ENCODE peak calls at places on chromosome 6, in five cellular contexts. I is lung, H is body of pancreas, X is pancreas, Y is Peyer's patch. B is an unnamed sample.

GRCh38 chr6:13733178-13733851 is 21.7 kb upstream of the RANBP9 start:
- DNase-seq in Y (no peak), I (peak), X (peak), H (peak), B (peak)

GRCh38 chr6:132084811-132085509 is 133.8 kb upstream of the CCN2 start:
- DNase-seq in Y (no peak), I (no peak), X (no peak), H (no peak), B (no peak)

GRCh38 chr6:142845624-142846458 is 99.1 kb downstream of the HIVEP2 start:
- DNase-seq in X (peak), H (peak), Y (peak), I (peak), B (peak)

GRCh38 chr6:190596-191395 is 101.5 kb upstream of the DUSP22 start:
- DNase-seq in H (no peak), I (no peak), X (no peak), Y (no peak), B (no peak)

GRCh38 chr6:147510949-147511590 is 2.6 kb downstream of the SAMD5 start:
- DNase-seq in X (no peak), H (no peak), Y (no peak), I (no peak), B (no peak)

GRCh38 chr6:2659882-2660281 is 90.8 kb downstream of the MYLK4 start:
- DNase-seq in I (no peak), X (no peak), Y (no peak), H (no peak), B (no peak)

GRCh38 chr6:38391206-38391908 is 248.4 kb downstream of the BTBD9 start:
- DNase-seq in X (no peak), Y (no peak), I (no peak), H (no peak), B (no peak)

GRCh38 chr6:149761438-149761837 is 11.9 kb downstream of the PCMT1 start:
- DNase-seq in X (no peak), Y (no peak), H (no peak), I (no peak), B (no peak)

GRCh38 chr6:10719386-10720228 is 3.3 kb upstream of the TMEM14C start:
- DNase-seq in H (no peak), I (peak), X (peak), Y (no peak), B (peak)

GRCh38 chr6:6826961-6827360 is 238.4 kb downstream of the LY86 start:
- DNase-seq in X (no peak), Y (no peak), H (no peak), I (no peak), B (no peak)

GRCh38 chr6:31718294-31718693 is 3.1 kb downstream of the LY6G6D start:
- DNase-seq in Y (no peak), I (peak), H (peak), X (no peak), B (no peak)

GRCh38 chr6:162899148-162899547 is 171.4 kb downstream of the PACRG start:
- DNase-seq in H (no peak), X (no peak), I (no peak), Y (no peak), B (no peak)

GRCh38 chr6:7134999-7135735 is 27.4 kb downstream of the RREB1 start:
- DNase-seq in H (no peak), I (no peak), X (no peak), Y (no peak), B (no peak)

GRCh38 chr6:7292856-7293255 is 20.1 kb downstream of the SSR1 start:
- DNase-seq in X (no peak), I (no peak), Y (no peak), H (no peak), B (no peak)

GRCh38 chr6:140436023-140436811 is 1061.8 kb upstream of the CITED2 start:
- DNase-seq in I (no peak), H (no peak), Y (no peak), X (no peak), B (no peak)

GRCh38 chr6:125948455-125948854 is 8.1 kb upstream of the HINT3 start:
- DNase-seq in I (no peak), X (no peak), Y (no peak), H (no peak), B (no peak)

GRCh38 chr6:47097092-47097945 is 55.2 kb upstream of the ADGRF1 start:
- DNase-seq in Y (peak), H (peak), I (peak), X (peak), B (peak)

GRCh38 chr6:146741609-146742008 is 142.8 kb downstream of the ADGB start:
- DNase-seq in H (no peak), I (no peak), X (no peak), Y (no peak), B (no peak)

GRCh38 chr6:39430968-39431523 is 108.5 kb upstream of the KCNK16 start:
- DNase-seq in I (peak), Y (peak), X (no peak), H (peak), B (peak)

GRCh38 chr6:136403166-136403980 is 113.7 kb upstream of the BCLAF1 start:
- DNase-seq in I (no peak), Y (no peak), X (no peak), H (no peak), B (no peak)

GRCh38 chr6:36368921-36369880 is 18.3 kb downstream of the ETV7 start:
- DNase-seq in H (no peak), I (peak), Y (no peak), X (no peak), B (no peak)

GRCh38 chr6:49513153-49513989 is 13.6 kb downstream of the GLYATL3 start:
- DNase-seq in H (no peak), Y (no peak), X (no peak), I (no peak), B (no peak)

GRCh38 chr6:26532699-26533523 is 5.3 kb upstream of the HMGN4 start:
- DNase-seq in I (peak), H (peak), Y (peak), X (peak), B (peak)

GRCh38 chr6:90610671-90611542 is 24.0 kb upstream of the MAP3K7 start:
- DNase-seq in Y (peak), H (peak), X (peak), I (no peak), B (peak)

GRCh38 chr6:2773450-2773849 is 8.3 kb downstream of the WRNIP1 start:
- DNase-seq in I (no peak), H (no peak), X (no peak), Y (no peak), B (no peak)

GRCh38 chr6:26195924-26196845 is 109.0 kb downstream of the HFE start:
- DNase-seq in X (no peak), I (no peak), H (no peak), Y (no peak), B (no peak)

GRCh38 chr6:103937389-103937788 is 922.3 kb downstream of the HACE1 start:
- DNase-seq in Y (no peak), I (no peak), H (no peak), X (no peak), B (no peak)

GRCh38 chr6:11432713-11433450 is 104.7 kb upstream of the TMEM170B start:
- DNase-seq in Y (no peak), H (no peak), I (no peak), X (no peak), B (no peak)

GRCh38 chr6:3908961-3909360 is 59.8 kb downstream of the FAM50B start:
- DNase-seq in I (no peak), H (no peak), X (no peak), Y (no peak), B (no peak)

GRCh38 chr6:2818593-2818992 is 23.1 kb downstream of the SERPINB1 start:
- DNase-seq in X (no peak), Y (no peak), I (no peak), H (peak), B (no peak)

GRCh38 chr6:1624071-1624847 is 14.5 kb downstream of the FOXC1 start:
- DNase-seq in Y (peak), X (no peak), I (no peak), H (no peak), B (no peak)

GRCh38 chr6:2480267-2480966 is 235.0 kb upstream of the GMDS start:
- DNase-seq in I (no peak), Y (no peak), X (no peak), H (no peak), B (peak)

GRCh38 chr6:13445005-13445743 is 42.2 kb downstream of the GFOD1 start:
- DNase-seq in Y (peak), I (peak), X (peak), H (peak), B (peak)

GRCh38 chr6:55443238-55444134 is 116.2 kb downstream of the GFRAL start:
- DNase-seq in X (no peak), I (no peak), H (no peak), Y (no peak), B (no peak)

GRCh38 chr6:134253681-134254080 is 64.2 kb downstream of the SGK1 start:
- DNase-seq in Y (no peak), I (no peak), H (peak), X (peak), B (no peak)

GRCh38 chr6:34145161-34146020 is 496 bp downstream of the GRM4 start:
- DNase-seq in Y (peak), H (no peak), X (peak), I (no peak), B (no peak)

DNA sequence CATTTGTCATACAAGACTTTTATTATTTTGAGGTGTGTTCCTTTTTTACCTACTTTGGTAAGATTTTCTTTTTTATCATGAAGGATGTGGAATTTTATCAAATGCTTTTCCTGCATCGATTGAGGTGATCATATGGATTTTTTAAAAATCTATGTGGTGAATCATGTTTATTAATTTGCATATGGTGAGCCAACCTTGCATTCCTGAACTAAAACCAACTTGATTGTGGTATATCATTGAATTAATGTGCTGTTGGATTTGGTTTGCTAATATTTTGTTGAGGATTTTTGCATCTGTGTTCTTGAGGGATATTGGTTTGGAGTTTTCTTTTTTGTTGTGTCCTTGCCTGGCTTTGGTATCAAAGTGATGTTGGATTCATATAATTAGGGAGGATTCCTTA is 848.1 kb upstream of the EYS start:
- DNase-seq in X (no peak), H (no peak), Y (no peak), I (no peak), B (no peak)
- H3K27ac ChIP-seq in X (no peak), H (no peak), Y (no peak), I (no peak), B (no peak)

GRCh38 chr6:64010010-64010409 is 374.4 kb downstream of the PHF3 start:
- DNase-seq in H (no peak), I (no peak), Y (no peak), X (no peak), B (peak)

GRCh38 chr6:64010646-64011045 is 375.0 kb downstream of the PHF3 start:
- DNase-seq in H (no peak), Y (no peak), X (no peak), I (no peak), B (no peak)

GRCh38 chr6:64013061-64013410 is 377.4 kb downstream of the PHF3 start:
- DNase-seq in I (no peak), Y (no peak), X (no peak), H (no peak), B (no peak)

GRCh38 chr6:64014581-64014980 is 379.0 kb downstream of the PHF3 start:
- DNase-seq in H (no peak), X (no peak), I (no peak), Y (no peak), B (no peak)

DNA sequence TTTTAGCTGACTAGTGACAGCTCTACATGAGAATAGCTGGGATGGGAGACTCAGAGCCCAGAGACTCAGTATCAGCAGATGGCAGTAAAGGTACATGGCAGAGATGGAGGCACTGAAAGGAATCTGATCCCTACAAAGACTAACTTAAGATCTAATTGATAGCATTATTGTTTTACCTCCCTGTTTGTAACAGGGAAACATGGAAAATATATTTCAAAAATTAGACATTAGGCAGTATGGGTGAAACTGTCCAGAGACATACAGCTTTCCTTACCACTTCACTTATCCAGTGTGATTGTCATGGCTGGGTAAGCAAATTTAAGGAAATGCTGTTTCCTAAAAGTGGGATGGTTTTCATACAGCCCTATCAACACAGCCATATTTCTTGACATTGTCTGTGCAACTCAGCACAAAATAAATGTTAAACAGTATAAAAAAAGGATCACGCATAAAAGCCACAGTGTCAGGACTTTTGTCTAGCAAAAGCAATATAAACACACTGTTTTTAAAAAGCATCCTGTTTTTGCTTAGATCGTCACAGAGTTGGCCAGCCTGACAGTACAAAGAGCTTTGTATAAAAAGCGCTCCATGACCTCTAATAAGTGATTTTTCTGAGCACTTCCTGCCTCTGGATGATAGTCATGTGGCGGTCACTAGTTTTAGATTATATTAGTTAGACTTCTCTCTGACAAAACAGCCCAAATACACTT is 376.9 kb downstream of the PHF3 start:
- DNase-seq in Y (no peak), H (no peak), X (no peak), I (no peak), B (no peak)
- TF ChIP-seq CTCF in Y (no peak), H (no peak), X (no peak), I (no peak), B (peak)

DNA sequence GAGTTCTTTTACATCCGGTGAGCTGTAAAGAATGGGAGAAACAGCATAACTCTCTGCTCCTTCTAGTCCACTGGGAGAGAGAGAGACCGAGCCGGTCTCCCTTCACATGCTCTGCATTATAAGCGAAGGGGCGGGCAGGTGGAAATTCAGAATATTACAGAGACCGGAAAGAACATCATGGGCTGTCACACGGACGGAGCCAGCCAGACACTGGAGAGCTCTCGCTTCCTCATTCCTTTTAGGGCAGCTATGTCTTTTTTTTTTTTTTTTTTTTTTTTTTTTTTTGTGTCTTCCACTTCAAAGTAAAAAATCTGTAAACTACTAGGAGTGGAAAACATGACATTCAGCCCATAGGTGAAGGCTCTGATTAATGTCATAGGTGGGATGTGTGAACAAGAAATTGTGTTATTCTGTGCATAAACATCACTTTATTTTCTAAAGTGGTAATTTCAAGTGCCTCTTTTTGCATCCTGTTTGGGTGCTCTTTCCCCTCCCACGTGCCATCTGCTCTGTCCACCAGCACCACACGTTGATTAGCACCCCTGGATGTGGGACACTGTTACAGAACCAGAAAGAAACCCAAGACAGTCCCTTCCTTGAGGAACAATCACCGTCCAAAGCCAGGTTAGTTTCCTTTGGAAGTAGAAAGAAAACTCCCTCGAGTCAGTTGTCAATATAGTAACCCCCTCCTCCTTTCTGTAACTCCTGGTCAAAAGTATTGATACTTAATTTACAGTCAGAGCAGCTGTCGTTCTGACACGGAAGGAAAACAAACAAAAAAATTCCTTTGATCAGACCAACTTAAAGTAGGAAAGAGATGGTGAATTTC is at the start of gene TAGAP:
- DNase-seq in I (peak), X (no peak), H (peak), Y (no peak), B (peak)
- H3K27ac ChIP-seq in I (peak), X (peak), H (no peak), Y (peak), B (peak)

DNA sequence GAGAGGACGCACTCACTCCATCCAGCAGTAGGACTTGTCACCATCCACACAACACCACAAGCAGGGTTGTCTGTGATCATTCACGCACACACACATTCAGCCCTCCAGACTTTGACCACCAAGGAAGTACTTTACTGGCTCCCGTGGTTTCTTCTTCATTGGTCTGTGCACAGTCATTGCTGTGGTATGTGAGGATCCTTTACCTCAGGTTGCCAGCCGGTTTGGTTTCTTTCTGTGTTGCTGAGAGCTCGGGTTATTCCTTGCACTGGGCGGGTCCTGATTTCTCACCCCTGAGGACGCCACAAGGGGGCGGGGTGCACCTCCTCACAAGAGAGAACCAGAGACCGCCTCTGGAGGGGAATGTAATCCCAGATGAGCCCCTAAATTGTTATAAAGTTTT is 11.2 kb downstream of the SLC35A1 start:
- DNase-seq in X (no peak), H (no peak), I (no peak), Y (no peak), B (no peak)
- TF ChIP-seq CTCF in X (no peak), H (no peak), I (no peak), Y (no peak), B (no peak)

GRCh38 chr6:157326979-157327378 is 3.7 kb upstream of the TMEM242 start:
- DNase-seq in X (no peak), H (no peak), I (no peak), Y (no peak), B (no peak)
- H3K27ac ChIP-seq in X (no peak), H (no peak), I (no peak), Y (no peak), B (peak)

DNA sequence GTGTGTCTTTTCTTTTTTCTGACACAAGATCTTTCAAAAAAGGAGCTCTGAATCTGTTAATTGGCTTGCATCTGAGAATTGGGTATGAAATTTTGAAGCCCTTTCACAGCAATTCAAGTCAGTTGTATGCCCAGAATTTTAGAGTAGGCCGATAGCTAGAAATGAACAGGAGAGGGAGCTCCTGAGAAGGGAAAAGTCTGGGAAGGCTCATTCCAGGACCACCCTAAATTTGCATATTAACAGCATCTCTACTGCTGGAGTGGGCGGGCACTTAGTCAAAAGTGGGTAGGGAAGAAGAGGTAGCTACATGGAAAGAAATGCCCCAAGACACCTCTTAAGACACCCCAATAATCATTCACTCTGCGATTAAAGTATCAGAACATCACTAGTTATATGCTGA is 928.3 kb downstream of the TBC1D32 start:
- DNase-seq in I (no peak), Y (no peak), X (no peak), H (no peak), B (no peak)
- TF ChIP-seq CTCF in I (no peak), Y (no peak), X (no peak), H (no peak), B (no peak)

GRCh38 chr6:160973856-160974255 is 17.7 kb upstream of the MAP3K4 start:
- DNase-seq in I (no peak), Y (no peak), H (no peak), X (no peak), B (no peak)
- H3K27ac ChIP-seq in I (peak), Y (peak), H (peak), X (no peak), B (no peak)

GRCh38 chr6:56999049-56999448 is 44.1 kb downstream of the BEND6 start:
- DNase-seq in H (no peak), X (no peak), Y (no peak), I (no peak), B (no peak)

GRCh38 chr6:56992703-56993102 is 37.8 kb downstream of the BEND6 start:
- DNase-seq in H (no peak), X (no peak), I (no peak), Y (no peak), B (no peak)

GRCh38 chr6:56996401-56996800 is 41.5 kb downstream of the BEND6 start:
- DNase-seq in X (no peak), I (no peak), H (no peak), Y (no peak), B (no peak)

GRCh38 chr6:56992053-56992452 is 37.1 kb downstream of the BEND6 start:
- DNase-seq in X (no peak), I (no peak), Y (no peak), H (no peak), B (no peak)

GRCh38 chr6:56995347-56995746 is 40.4 kb downstream of the BEND6 start:
- DNase-seq in H (no peak), X (no peak), Y (no peak), I (no peak), B (no peak)
- TF ChIP-seq CTCF in H (no peak), X (no peak), Y (no peak), I (no peak), B (no peak)

B was measured in heart right ventricle.